ENCODE peak calls at places on chromosomes 7 and 10, in seven cellular contexts. R, Q, B, W, N, L and U are unnamed samples.

GRCh38 chr7:139714163-139714901 is 63.5 kb downstream of the HIPK2 start:
- DNase-seq in N (peak; percentile 56), R (no peak), L (no peak), W (peak; percentile 68), Q (no peak), B (no peak), U (no peak)

GRCh38 chr10:124001391-124002260 is 91.8 kb downstream of the CHST15 start:
- DNase-seq in Q (no peak), W (peak; percentile 21), R (no peak), B (no peak), N (no peak), L (peak; percentile 24), U (no peak)

GRCh38 chr10:34216348-34216908 is 598.7 kb downstream of the PARD3 start:
- DNase-seq in B (no peak), W (no peak), L (no peak), Q (no peak), N (no peak), R (no peak), U (no peak)

GRCh38 chr10:30730306-30730705 is 100.8 kb upstream of the LYZL2 start:
- DNase-seq in B (no peak), W (no peak), L (no peak), N (no peak), Q (no peak), R (no peak), U (no peak)

GRCh38 chr7:55005241-55005836 is 13.5 kb upstream of the EGFR start:
- DNase-seq in B (no peak), Q (no peak), L (no peak), W (no peak), N (no peak), R (no peak), U (no peak)

GRCh38 chr10:59808896-59809643 is 55.8 kb upstream of the MRLN start:
- DNase-seq in N (peak; percentile 68), L (peak; percentile 71), W (peak; percentile 76), B (peak; percentile 37), Q (peak; percentile 51), R (peak; percentile 64), U (peak; percentile 41)

GRCh38 chr7:2512179-2512644 is 7.4 kb upstream of the LFNG start:
- DNase-seq in R (peak; percentile 81), W (no peak), N (no peak), L (no peak), Q (no peak), B (no peak), U (no peak)

GRCh38 chr10:125742465-125742864 is 23.0 kb downstream of the EDRF1 start:
- DNase-seq in B (no peak), L (no peak), Q (no peak), W (no peak), N (no peak), R (no peak), U (no peak)

GRCh38 chr10:92850186-92850585 is 1.9 kb downstream of the EXOC6 start:
- DNase-seq in W (no peak), N (no peak), Q (no peak), B (no peak), L (no peak), R (no peak), U (no peak)

GRCh38 chr10:27143686-27144085 is 10.5 kb downstream of the YME1L1 start:
- DNase-seq in W (no peak), L (no peak), R (no peak), Q (no peak), B (no peak), N (no peak), U (no peak)

GRCh38 chr7:27102578-27103442 is at the start of gene HOXA2:
- DNase-seq in Q (no peak), R (no peak), N (no peak), B (no peak), L (no peak), W (no peak), U (no peak)

GRCh38 chr7:23196306-23196705 is 14.5 kb downstream of the NUP42 start:
- DNase-seq in B (no peak), L (no peak), R (no peak), W (no peak), Q (no peak), N (no peak), U (no peak)

GRCh38 chr7:17062433-17063383 is 180.9 kb upstream of the AGR3 start:
- DNase-seq in N (no peak), Q (no peak), L (no peak), B (no peak), R (no peak), W (no peak), U (no peak)

GRCh38 chr7:50826371-50827172 is 43.9 kb upstream of the GRB10 start:
- DNase-seq in N (no peak), L (no peak), W (no peak), Q (peak; percentile 47), R (no peak), B (no peak), U (peak; percentile 59)

GRCh38 chr7:131190146-131190545 is 137.5 kb upstream of the MKLN1 start:
- DNase-seq in Q (no peak), W (no peak), R (no peak), B (no peak), N (no peak), L (no peak), U (no peak)

GRCh38 chr10:19788075-19788686 is 28.1 kb upstream of the PLXDC2 start:
- DNase-seq in W (no peak), Q (no peak), L (peak; percentile 23), B (no peak), R (peak; percentile 14), N (peak; percentile 19), U (no peak)

GRCh38 chr7:1361756-1362125 is 97.5 kb downstream of the MICALL2 start:
- DNase-seq in Q (no peak), B (no peak), R (no peak), N (no peak), L (no peak), W (no peak), U (no peak)

GRCh38 chr10:27744478-27745379 is 890 bp downstream of the MKX start:
- DNase-seq in R (peak; percentile 6), N (peak; percentile 21), B (no peak), Q (no peak), L (peak; percentile 67), W (no peak), U (peak; percentile 86)

GRCh38 chr7:8303904-8304528 is 42.0 kb upstream of the ICA1 start:
- DNase-seq in W (no peak), L (no peak), B (no peak), R (no peak), Q (peak; percentile 10), N (no peak), U (no peak)

GRCh38 chr10:44217274-44217820 is 167.6 kb downstream of the CXCL12 start:
- DNase-seq in L (no peak), R (no peak), Q (no peak), N (no peak), W (no peak), B (no peak), U (no peak)

DNA sequence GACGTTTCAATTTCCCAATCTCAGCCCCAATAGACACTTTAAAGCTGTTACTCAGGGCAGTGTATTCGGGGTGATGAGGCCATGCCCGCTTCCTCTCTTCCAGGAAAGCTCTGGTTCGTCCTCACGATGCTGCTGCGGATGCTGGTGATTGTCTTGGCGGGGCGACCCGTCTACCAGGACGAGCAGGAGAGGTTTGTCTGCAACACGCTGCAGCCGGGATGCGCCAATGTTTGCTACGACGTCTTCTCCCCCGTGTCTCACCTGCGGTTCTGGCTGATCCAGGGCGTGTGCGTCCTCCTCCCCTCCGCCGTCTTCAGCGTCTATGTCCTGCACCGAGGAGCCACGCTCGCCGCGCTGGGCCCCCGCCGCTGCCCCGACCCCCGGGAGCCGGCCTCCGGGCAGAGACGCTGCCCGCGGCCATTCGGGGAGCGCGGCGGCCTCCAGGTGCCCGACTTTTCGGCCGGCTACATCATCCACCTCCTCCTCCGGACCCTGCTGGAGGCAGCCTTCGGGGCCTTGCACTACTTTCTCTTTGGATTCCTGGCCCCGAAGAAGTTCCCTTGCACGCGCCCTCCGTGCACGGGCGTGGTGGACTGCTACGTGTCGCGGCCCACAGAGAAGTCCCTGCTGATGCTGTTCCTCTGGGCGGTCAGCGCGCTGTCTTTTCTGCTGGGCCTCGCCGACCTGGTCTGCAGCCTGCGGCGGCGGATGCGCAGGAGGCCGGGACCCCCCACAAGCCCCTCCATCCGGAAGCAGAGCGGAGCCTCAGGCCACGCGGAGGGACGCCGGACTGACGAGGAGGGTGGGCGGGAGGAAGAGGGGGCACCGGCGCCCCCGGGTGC is 2.6 kb downstream of the GJD4 start:
- DNase-seq in B (no peak), W (no peak), N (no peak), R (no peak), L (no peak), Q (no peak), U (no peak)
- H3K4me3 ChIP-seq in B (peak overlapping the region; percentile 13), W (peak overlapping the region; percentile 50), N (peak overlapping the region; percentile 38), R (peak overlapping the region; percentile 29), L (peak overlapping the region; percentile 23), Q (peak overlapping the region; percentile 40), U (no peak overlapping the region)

GRCh38 chr10:73096041-73096451 is 620 bp downstream of the P4HA1 start:
- DNase-seq in L (peak; percentile 68), N (peak; percentile 77), R (peak; percentile 73), Q (peak; percentile 60), W (peak; percentile 79), B (peak; percentile 41), U (peak; percentile 93)
- TF ChIP-seq POLR2A in L (no peak), N (no peak), R (peak; percentile 33), Q (no peak), W (peak; percentile 47), B (no peak), U (no peak)

GRCh38 chr7:95840953-95841950 is 68.9 kb downstream of the DYNC1I1 start:
- DNase-seq in Q (peak; percentile 35), N (no peak), R (no peak), B (no peak), L (no peak), W (no peak), U (no peak)
- TF ChIP-seq CTCF in Q (peak; percentile 24), N (peak; percentile 29), R (peak; percentile 17), B (no peak), L (no peak), W (no peak), U (no peak)

GRCh38 chr7:117122536-117122935 is 169.2 kb downstream of the ST7 start:
- DNase-seq in B (no peak), Q (no peak), N (no peak), W (no peak), L (no peak), R (no peak), U (no peak)
- H3K4me3 ChIP-seq in B (no peak overlapping the region), Q (no peak overlapping the region), N (no peak overlapping the region), W (no peak overlapping the region), L (no peak overlapping the region), R (no peak overlapping the region), U (no peak overlapping the region)

DNA sequence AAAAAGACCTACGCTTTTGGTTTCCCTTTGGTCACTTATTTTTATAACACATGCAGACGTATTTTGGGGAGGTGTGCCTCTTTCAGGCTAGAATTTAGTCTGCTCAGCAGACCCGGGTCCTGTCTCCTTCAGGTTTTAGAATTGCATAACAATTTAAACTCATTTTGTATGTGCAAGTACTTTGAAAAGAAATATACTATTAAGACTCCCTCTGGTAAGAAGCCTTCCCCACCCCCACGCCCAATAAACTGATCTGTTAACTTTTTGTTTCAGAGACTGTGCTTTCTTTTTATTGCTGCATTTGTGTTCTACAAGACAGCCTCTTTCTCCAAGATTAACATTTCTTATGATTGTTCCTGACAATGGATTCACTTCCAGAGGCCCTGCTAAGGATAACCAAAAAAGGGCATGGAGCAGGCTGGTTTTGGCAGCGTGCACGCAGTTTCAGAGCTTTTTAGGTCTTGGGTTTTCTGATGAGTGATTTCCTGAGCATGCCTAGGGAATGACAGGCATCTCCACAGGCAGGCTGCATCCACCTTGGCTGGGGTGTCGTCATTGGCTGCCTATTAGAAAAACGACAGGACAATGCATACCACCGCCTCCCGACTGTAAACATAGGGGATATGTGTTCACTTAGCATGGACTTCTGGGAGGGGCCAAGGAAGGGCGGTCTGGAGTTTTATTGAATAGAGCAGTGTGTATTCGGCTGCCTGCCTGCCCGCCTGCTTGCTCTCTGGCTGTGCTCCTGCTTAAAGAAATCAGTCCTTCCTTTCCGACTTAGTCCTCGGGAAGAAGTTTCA is at the start of gene CALD1:
- DNase-seq in R (peak; percentile 91), L (peak; percentile 72), B (peak; percentile 52), Q (peak; percentile 68), W (peak; percentile 41), N (peak; percentile 81), U (peak; percentile 69)
- TF ChIP-seq POLR2A in R (peak; percentile 47), L (peak; percentile 36), B (peak; percentile 73), Q (no peak), W (peak; percentile 39), N (no peak), U (no peak)